ENCODE peak calls at places on chromosomes 16 and 17, in seven cellular contexts. X is epithelial cell of esophagus, P is Caco-2, Y is Peyer's patch, J is nephron progenitor cell, Q is mesothelial cell of epicardium, U is AG04450. S is an unnamed sample.

GRCh38 chr17:51947160-51947559 is 211.4 kb downstream of the CA10 start:
- DNase-seq in U (no peak), Q (no peak), Y (no peak), P (peak), J (no peak), X (no peak), S (no peak)

GRCh38 chr17:27361695-27362094 is 67.8 kb downstream of the WSB1 start:
- DNase-seq in U (no peak), J (no peak), Q (no peak), P (no peak), X (no peak), Y (no peak), S (no peak)

GRCh38 chr17:57552114-57552601 is 192.9 kb downstream of the CCDC182 start:
- DNase-seq in X (peak), J (peak), Y (no peak), P (no peak), Q (no peak), U (no peak), S (no peak)

GRCh38 chr17:59349178-59349577 is 17.7 kb downstream of the YPEL2 start:
- DNase-seq in Q (no peak), P (no peak), Y (no peak), X (no peak), U (no peak), J (no peak), S (no peak)

GRCh38 chr17:77491921-77492445 is 351.2 kb downstream of the SEC14L1 start:
- DNase-seq in Y (peak), J (no peak), Q (no peak), X (no peak), P (no peak), U (no peak), S (no peak)

GRCh38 chr17:61533797-61534196 is 57.2 kb downstream of the NACA2 start:
- DNase-seq in P (no peak), Y (no peak), U (no peak), X (no peak), Q (no peak), J (no peak), S (no peak)

GRCh38 chr16:87387942-87388817 is 4.0 kb upstream of the MAP1LC3B start:
- DNase-seq in J (peak), U (peak), P (peak), X (peak), Q (peak), Y (peak), S (peak)

GRCh38 chr16:2339521-2340484 is 725 bp downstream of the ABCA3 start:
- DNase-seq in Y (peak), Q (no peak), P (peak), U (no peak), X (peak), J (peak), S (peak)

GRCh38 chr17:55420776-55421178 is 858 bp downstream of the MMD start:
- DNase-seq in Q (no peak), X (no peak), P (peak), J (peak), U (no peak), Y (peak), S (peak)

GRCh38 chr16:21277927-21278706 is at the start of gene CRYM:
- DNase-seq in X (peak), U (no peak), Q (peak), Y (peak), J (peak), P (peak), S (peak)

GRCh38 chr17:71639865-71640264 is 481.0 kb upstream of the SOX9 start:
- DNase-seq in Q (no peak), J (no peak), P (no peak), X (no peak), U (no peak), Y (no peak), S (no peak)

GRCh38 chr17:48690655-48691054 is 31.7 kb downstream of the PRAC1 start:
- DNase-seq in Q (no peak), Y (no peak), X (no peak), J (no peak), U (no peak), P (no peak), S (no peak)

GRCh38 chr17:41659813-41660212 is 28.9 kb upstream of the EIF1 start:
- DNase-seq in Y (peak), J (no peak), X (no peak), Q (no peak), P (no peak), U (no peak), S (no peak)

GRCh38 chr17:71975998-71976649 is 144.7 kb upstream of the SOX9 start:
- DNase-seq in Q (no peak), P (no peak), Y (peak), X (peak), U (peak), J (no peak), S (no peak)

GRCh38 chr17:35088647-35088910 is 25.1 kb upstream of the RFFL start:
- DNase-seq in Y (no peak), J (no peak), P (no peak), U (no peak), X (peak), Q (no peak), S (no peak)

GRCh38 chr17:76557368-76558209 is 17.7 kb downstream of the PRCD start:
- DNase-seq in P (peak), X (peak), U (peak), J (peak), Y (peak), Q (peak), S (peak)

GRCh38 chr17:63706346-63707102 is 6.6 kb upstream of the LIMD2 start:
- DNase-seq in P (no peak), U (no peak), X (no peak), Y (no peak), Q (no peak), J (no peak), S (no peak)

GRCh38 chr17:28415886-28416285 is 9.9 kb upstream of the SLC46A1 start:
- DNase-seq in U (no peak), X (no peak), J (no peak), P (peak), Y (no peak), Q (no peak), S (no peak)

GRCh38 chr16:177394-177822 is 928 bp downstream of the HBA1 start:
- DNase-seq in X (peak), P (no peak), Q (no peak), J (no peak), U (no peak), Y (no peak), S (no peak)

GRCh38 chr16:84466692-84467091 is 37.8 kb downstream of the MEAK7 start:
- DNase-seq in Y (no peak), P (no peak), J (no peak), Q (no peak), U (no peak), X (no peak), S (no peak)

GRCh38 chr16:12147681-12148479 is 171.3 kb downstream of the SNX29 start:
- DNase-seq in J (no peak), Q (no peak), P (no peak), U (no peak), X (no peak), Y (no peak), S (no peak)

GRCh38 chr17:61570118-61570517 is 20.9 kb downstream of the NACA2 start:
- DNase-seq in X (peak), P (no peak), U (no peak), Y (no peak), J (no peak), Q (no peak), S (no peak)

GRCh38 chr16:57908409-57908987 is 62.4 kb downstream of the CNGB1 start:
- DNase-seq in X (no peak), P (no peak), Y (no peak), U (no peak), J (no peak), Q (no peak), S (no peak)

GRCh38 chr17:45050680-45051059 is 762 bp downstream of the DCAKD start:
- DNase-seq in P (no peak), Y (no peak), U (no peak), Q (no peak), J (no peak), X (no peak), S (peak)

GRCh38 chr16:1743376-1744337 is 27.7 kb downstream of the NME3 start:
- DNase-seq in J (no peak), Y (no peak), X (no peak), U (no peak), Q (no peak), P (no peak), S (no peak)

GRCh38 chr16:64910351-64910750 is 211.5 kb downstream of the CDH11 start:
- DNase-seq in Q (no peak), Y (no peak), U (peak), J (peak), P (no peak), X (peak), S (no peak)

GRCh38 chr16:70428178-70428998 is 10.5 kb downstream of the ST3GAL2 start:
- DNase-seq in Y (peak), Q (peak), U (peak), J (peak), P (peak), X (peak), S (peak)

GRCh38 chr16:3810818-3811217 is 69.7 kb downstream of the CREBBP start:
- DNase-seq in J (no peak), P (no peak), Y (no peak), Q (no peak), X (no peak), U (no peak), S (no peak)

GRCh38 chr16:61500851-61501250 is 535.4 kb downstream of the CDH8 start:
- DNase-seq in J (no peak), Y (no peak), U (no peak), P (no peak), Q (no peak), X (no peak), S (no peak)

GRCh38 chr16:17105239-17105721 is 365.5 kb downstream of the XYLT1 start:
- DNase-seq in U (no peak), Q (no peak), P (no peak), Y (no peak), J (no peak), X (no peak), S (no peak)

GRCh38 chr17:34412965-34413441 is 50.0 kb upstream of the CCL1 start:
- DNase-seq in X (peak), U (no peak), P (no peak), J (no peak), Y (no peak), Q (no peak), S (no peak)

GRCh38 chr17:2137342-2138098 is 82.6 kb downstream of the HIC1 start:
- DNase-seq in Y (no peak), U (no peak), P (no peak), Q (no peak), X (peak), J (no peak), S (no peak)

GRCh38 chr17:40529991-40530390 is 28.6 kb upstream of the TNS4 start:
- DNase-seq in X (peak), J (no peak), P (no peak), Y (peak), U (no peak), Q (no peak), S (no peak)

GRCh38 chr17:44221072-44221861 is 1.8 kb upstream of the UBTF start:
- DNase-seq in X (peak), Y (peak), U (no peak), J (peak), Q (peak), P (peak), S (peak)

GRCh38 chr16:68617735-68618134 is 27.4 kb upstream of the CDH3 start:
- DNase-seq in X (peak), U (no peak), Y (no peak), J (no peak), P (no peak), Q (no peak), S (no peak)

GRCh38 chr17:74815671-74816370 is 39.7 kb upstream of the NAT9 start:
- DNase-seq in J (no peak), Q (no peak), X (no peak), U (no peak), Y (no peak), P (no peak), S (no peak)

GRCh38 chr17:74812109-74812864 is 36.1 kb upstream of the NAT9 start:
- DNase-seq in U (no peak), P (no peak), J (peak), Q (no peak), X (no peak), Y (no peak), S (no peak)

GRCh38 chr17:74814453-74814852 is 38.3 kb upstream of the NAT9 start:
- DNase-seq in P (no peak), Q (no peak), X (peak), Y (no peak), U (no peak), J (no peak), S (no peak)

GRCh38 chr17:74815067-74815466 is 38.9 kb upstream of the NAT9 start:
- DNase-seq in P (no peak), Y (no peak), J (no peak), Q (no peak), X (no peak), U (no peak), S (no peak)

GRCh38 chr17:74813793-74814192 is 37.6 kb upstream of the NAT9 start:
- DNase-seq in P (no peak), J (no peak), X (no peak), U (no peak), Q (no peak), Y (no peak), S (no peak)
- TF ChIP-seq CTCF in P (no peak), J (no peak), X (no peak), U (no peak), Q (no peak), Y (no peak), S (no peak)

DNA sequence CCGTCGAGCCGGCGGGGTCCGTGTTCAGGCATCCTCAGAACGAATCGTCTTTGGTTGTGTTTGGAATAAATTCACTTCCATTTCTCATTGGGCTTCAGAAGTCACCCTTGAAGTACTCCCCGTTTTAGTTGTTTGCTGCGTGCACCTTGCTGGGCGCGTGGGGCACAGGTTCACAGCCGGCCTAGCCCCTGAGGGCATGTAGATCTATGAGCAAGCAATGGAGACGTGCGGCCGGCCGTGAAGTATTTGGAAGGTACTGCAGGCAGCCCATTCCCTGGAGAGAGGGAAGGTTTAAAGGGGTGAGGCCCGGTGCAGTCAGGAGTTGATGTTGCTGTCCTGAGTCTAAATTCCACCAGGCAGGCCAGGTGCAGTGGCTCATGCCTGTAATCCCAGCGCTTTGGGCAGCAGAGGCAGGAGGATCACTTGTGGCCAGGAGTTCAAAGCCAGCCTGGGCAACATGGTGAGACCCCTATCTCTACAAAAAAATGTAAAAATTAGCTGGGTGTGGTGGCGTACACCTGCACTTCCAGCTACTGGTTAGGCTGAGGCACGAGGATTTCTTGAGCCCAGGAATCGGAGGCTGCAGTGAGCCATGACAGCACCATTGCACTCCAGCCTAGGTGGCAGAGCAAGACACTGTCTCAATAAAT is 725 bp downstream of the ACSF3 start:
- DNase-seq in J (no peak), P (no peak), Q (no peak), X (peak), Y (no peak), U (no peak), S (no peak)
- TF ChIP-seq CTCF in J (no peak), P (no peak), Q (no peak), X (no peak), Y (no peak), U (no peak), S (no peak)

DNA sequence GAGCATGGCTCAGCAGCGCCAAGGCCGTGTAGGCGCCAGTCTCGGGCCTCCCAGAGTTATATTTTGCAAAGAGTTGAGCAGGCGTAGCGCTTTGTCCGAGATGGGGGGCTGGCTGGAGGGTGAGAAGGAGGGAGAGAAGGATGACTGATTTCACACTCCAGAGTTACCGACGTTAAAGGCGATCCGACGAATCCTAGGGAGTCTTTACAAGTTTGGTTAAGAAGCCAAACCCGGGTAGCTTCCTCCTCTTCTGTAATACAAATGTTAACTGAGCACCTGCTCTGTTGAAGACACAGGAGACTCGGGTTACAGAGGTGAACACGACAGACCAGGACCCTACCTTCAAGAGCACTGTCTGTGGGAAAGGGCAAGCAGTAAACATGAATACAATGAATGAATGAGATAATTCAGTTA is 805 bp downstream of the POLR2A start:
- DNase-seq in X (no peak), Q (no peak), Y (no peak), J (no peak), P (no peak), U (no peak), S (no peak)
- TF ChIP-seq CTCF in X (no peak), Q (no peak), Y (no peak), J (no peak), P (no peak), U (peak), S (no peak)

GRCh38 chr17:66285149-66285548 is 17.3 kb upstream of the PRKCA start:
- DNase-seq in Y (no peak), P (no peak), Q (no peak), J (no peak), X (no peak), U (no peak), S (no peak)

GRCh38 chr17:66292351-66292750 is 10.1 kb upstream of the PRKCA start:
- DNase-seq in Q (no peak), X (no peak), U (no peak), Y (no peak), P (no peak), J (no peak), S (no peak)

GRCh38 chr17:66287911-66288310 is 14.5 kb upstream of the PRKCA start:
- DNase-seq in J (no peak), Q (no peak), U (no peak), X (no peak), P (no peak), Y (peak), S (no peak)

DNA sequence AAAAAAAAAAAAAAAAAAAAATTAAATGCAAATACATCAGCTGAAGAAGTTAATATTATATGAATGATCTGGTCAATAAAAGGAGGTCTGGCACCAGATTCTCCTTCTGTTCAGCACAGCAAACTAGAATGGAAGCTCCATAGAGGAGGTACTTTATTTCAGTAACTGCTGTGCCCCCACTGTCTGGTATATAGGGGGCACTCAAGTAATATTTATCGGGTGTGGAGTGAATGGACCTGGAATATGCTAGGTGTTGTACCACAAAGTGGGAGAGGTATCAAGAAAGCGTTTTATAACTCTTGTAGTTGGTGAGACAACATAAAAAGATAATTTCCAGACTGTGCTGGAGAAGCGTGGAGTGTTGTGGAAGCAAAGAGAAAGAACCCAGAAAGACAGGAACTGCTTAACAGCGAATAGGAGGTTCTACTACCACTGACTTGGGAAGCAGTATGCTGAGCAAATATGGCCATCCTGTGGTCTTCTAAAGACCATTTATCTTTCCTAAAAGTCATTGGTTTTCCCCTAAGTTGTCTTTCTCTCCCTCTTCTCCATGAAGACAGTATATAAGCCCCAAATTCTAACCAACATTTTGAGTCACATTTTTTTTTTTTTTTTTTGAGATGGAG is 12.2 kb upstream of the PRKCA start:
- DNase-seq in U (no peak), P (no peak), J (no peak), Y (no peak), X (no peak), Q (no peak), S (no peak)
- TF ChIP-seq CTCF in U (no peak), P (no peak), J (no peak), Y (no peak), X (no peak), Q (no peak), S (no peak)

GRCh38 chr16:16059895-16060590 is 110.6 kb downstream of the ABCC1 start:
- DNase-seq in Q (no peak), X (no peak), P (no peak), Y (no peak), J (no peak), U (no peak), S (no peak)

GRCh38 chr16:16063685-16064084 is 114.3 kb downstream of the ABCC1 start:
- DNase-seq in U (no peak), P (no peak), Y (no peak), X (no peak), J (no peak), Q (no peak), S (no peak)

GRCh38 chr16:16064874-16065384 is 115.5 kb downstream of the ABCC1 start:
- DNase-seq in U (no peak), Q (no peak), Y (no peak), J (no peak), X (no peak), P (no peak), S (no peak)

GRCh38 chr16:16067127-16067526 is 117.7 kb downstream of the ABCC1 start:
- DNase-seq in J (peak), X (no peak), Y (no peak), Q (no peak), U (no peak), P (no peak), S (no peak)

DNA sequence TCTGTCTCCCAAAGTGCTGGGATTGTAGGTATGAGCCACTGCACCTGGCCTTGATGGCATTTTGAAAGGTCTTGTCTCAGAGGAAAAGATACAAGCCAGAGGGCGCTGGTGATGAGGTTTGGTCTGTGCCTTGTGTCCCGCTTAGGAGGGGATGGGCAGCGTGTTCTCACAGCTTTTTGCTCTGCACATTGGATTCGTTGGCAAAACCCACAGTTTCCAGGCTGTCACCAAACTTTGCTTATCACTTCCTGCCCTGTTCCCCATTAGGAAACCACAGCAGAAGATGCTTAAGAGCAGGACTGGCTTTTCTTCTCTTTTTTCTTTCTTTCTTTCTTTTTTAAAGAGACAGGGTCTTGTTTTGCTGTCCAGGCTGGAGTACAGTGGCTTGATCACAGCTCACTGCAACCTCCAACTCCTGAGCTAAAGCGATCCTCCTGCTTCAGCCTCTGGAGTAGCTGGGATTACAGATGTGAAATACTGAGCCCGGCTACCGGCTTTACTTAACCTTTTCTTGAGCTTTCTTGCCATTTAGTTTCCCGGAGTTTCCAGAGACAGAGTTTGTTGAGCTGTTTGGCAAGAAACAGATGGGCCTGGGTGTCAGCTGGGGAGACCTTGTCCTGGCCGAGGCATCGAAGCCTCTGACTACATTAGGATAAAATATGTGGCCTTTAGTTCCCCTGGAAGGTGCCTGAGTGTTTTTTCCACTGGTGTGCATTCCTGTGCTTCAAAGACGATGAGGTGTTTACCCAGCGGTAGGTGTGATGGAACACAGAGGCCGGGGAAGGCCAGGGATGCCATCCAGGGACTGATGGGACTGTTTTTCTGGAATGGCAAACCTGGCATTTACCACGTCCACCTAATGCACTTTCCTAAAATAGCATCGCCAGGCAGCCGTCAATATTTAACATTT is 112.9 kb downstream of the ABCC1 start:
- DNase-seq in Y (no peak), X (no peak), J (no peak), P (no peak), U (no peak), Q (no peak), S (no peak)
- TF ChIP-seq CTCF in Y (no peak), X (no peak), J (no peak), P (no peak), U (no peak), Q (no peak), S (no peak)

GRCh38 chr17:5785867-5786509 is 201.7 kb upstream of the NLRP1 start:
- DNase-seq in X (peak), P (no peak), Y (no peak), U (peak), Q (no peak), J (no peak), S (no peak)
- TF ChIP-seq CTCF in X (no peak), P (no peak), Y (no peak), U (no peak), Q (no peak), J (no peak), S (no peak)

S was measured in natural killer cell.